ENCODE peak calls at places on chromosomes 13 and 19, in four cellular contexts. E, Y, U and D are unnamed samples.

GRCh38 chr19:49301866-49302252 is 23.1 kb downstream of the SLC6A16 start:
- DNase-seq in E (no peak), Y (no peak), U (no peak), D (no peak)

GRCh38 chr13:30493670-30494381 is 28.1 kb upstream of the HMGB1 start:
- DNase-seq in E (no peak), Y (no peak), U (no peak), D (no peak)

GRCh38 chr13:73861136-73861535 is 273.1 kb downstream of the KLF12 start:
- DNase-seq in E (no peak), Y (no peak), U (no peak), D (no peak)

GRCh38 chr13:29073762-29074161 is 253.6 kb downstream of the MTUS2 start:
- DNase-seq in E (no peak), Y (no peak), U (no peak), D (no peak)

GRCh38 chr19:19490247-19490968 is 24.9 kb downstream of the TSSK6 start:
- DNase-seq in E (peak; percentile 39), Y (peak; percentile 82), U (peak; percentile 88), D (peak; percentile 83)

GRCh38 chr19:34669305-34669704 is 7.7 kb downstream of the SCGB2B2 start:
- DNase-seq in E (no peak), Y (no peak), U (no peak), D (no peak)

GRCh38 chr13:97257228-97257755 is 35.2 kb downstream of the MBNL2 start:
- DNase-seq in E (no peak), Y (no peak), U (no peak), D (no peak)

GRCh38 chr19:33797821-33798633 is 1.4 kb downstream of the KCTD15 start:
- DNase-seq in E (no peak), Y (peak; percentile 80), U (no peak), D (peak; percentile 70)

GRCh38 chr13:31912641-31913401 is 118.8 kb upstream of the FRY start:
- DNase-seq in E (no peak), Y (no peak), U (no peak), D (no peak)

GRCh38 chr13:100434010-100434763 is 154.4 kb downstream of the GGACT start:
- DNase-seq in E (no peak), Y (no peak), U (no peak), D (no peak)

GRCh38 chr13:104937881-104938280 is 1597.6 kb downstream of the EFNB2 start:
- DNase-seq in E (no peak), Y (no peak), U (no peak), D (no peak)

GRCh38 chr19:55080121-55080914 is 4.6 kb downstream of the EPS8L1 start:
- DNase-seq in E (no peak), Y (peak; percentile 80), U (peak; percentile 86), D (peak; percentile 81)

GRCh38 chr19:24086974-24087595 is at the start of gene ZNF254:
- DNase-seq in E (peak; percentile 62), Y (peak; percentile 83), U (peak; percentile 81), D (peak; percentile 89)

GRCh38 chr13:69585656-69586055 is 522.0 kb upstream of the ATXN8OS start:
- DNase-seq in E (no peak), Y (no peak), U (no peak), D (no peak)
- TF ChIP-seq CTCF in E (no peak), Y (no peak), U (no peak), D (no peak)

GRCh38 chr13:45362939-45363338 is 22.0 kb upstream of the TPT1 start:
- DNase-seq in E (no peak), Y (no peak), U (no peak), D (no peak)
- TF ChIP-seq CTCF in E (no peak), Y (no peak), U (no peak), D (no peak)

DNA sequence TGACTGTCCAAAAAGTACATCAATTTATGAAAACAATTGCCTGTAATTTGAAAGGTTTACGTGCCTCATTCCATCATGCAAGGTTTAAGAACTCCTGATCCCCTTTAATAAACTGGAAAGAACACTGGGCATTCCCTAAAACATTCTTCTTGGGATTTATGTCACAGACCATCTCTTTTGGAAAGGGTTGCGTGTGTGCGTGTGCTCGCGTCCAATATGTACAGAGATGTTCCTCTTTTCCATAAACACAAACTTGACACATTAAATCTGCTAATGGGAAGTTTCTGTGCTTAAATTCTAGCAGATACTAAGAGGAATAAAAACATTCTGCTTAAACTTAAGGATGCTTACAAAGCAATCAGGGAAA is 83.9 kb downstream of the STK24 start:
- DNase-seq in E (no peak), Y (no peak), U (no peak), D (no peak)
- TF ChIP-seq CTCF in E (no peak), Y (no peak), U (no peak), D (no peak)

GRCh38 chr19:3682741-3683404 is 17.4 kb downstream of the PIP5K1C start:
- DNase-seq in E (no peak), Y (peak; percentile 36), U (no peak), D (peak; percentile 76)

GRCh38 chr19:3683866-3684816 is 16.1 kb downstream of the PIP5K1C start:
- DNase-seq in E (no peak), Y (no peak), U (peak; percentile 93), D (peak; percentile 89)

GRCh38 chr19:3687393-3687773 is 12.9 kb downstream of the PIP5K1C start:
- DNase-seq in E (no peak), Y (no peak), U (no peak), D (no peak)

GRCh38 chr19:3683405-3683865 is 16.8 kb downstream of the PIP5K1C start:
- DNase-seq in E (no peak), Y (peak; percentile 46), U (peak; percentile 63), D (peak; percentile 83)

DNA sequence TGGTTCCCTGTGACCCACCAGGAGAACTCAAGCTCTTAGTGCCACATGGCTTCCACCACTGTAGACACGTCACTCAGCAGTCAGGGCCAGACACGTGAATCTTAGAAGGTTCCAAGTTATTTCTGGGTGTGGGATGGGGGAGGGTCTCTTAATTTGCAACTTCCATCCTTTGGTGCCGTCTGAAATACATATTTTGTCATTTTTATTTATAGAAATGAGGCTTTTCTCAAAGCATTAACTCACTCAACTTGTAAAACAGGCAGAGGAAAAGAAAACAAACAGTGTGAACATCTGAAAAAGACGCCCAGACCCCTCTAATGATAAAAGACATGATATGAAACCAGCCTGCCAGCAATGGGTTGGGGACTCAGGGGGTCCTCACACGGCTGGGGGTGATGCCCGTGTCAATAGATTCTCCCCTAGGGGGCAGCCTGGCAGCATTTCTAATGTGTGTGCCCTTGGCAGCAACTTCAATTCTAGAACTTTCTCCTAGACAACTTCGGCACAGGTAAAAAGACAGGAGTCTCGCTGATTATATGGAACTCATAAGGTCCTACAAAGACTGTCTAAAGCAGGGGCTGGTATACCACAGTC is 15.4 kb downstream of the PIP5K1C start:
- DNase-seq in E (no peak), Y (no peak), U (no peak), D (no peak)
- TF ChIP-seq CTCF in E (no peak), Y (no peak), U (no peak), D (no peak)

GRCh38 chr19:38224014-38224862 is at the start of gene DPF1:
- DNase-seq in E (no peak), Y (peak; percentile 91), U (peak; percentile 98), D (peak; percentile 93)
- TF ChIP-seq CTCF in E (peak; percentile 19), Y (peak; percentile 7), U (peak; percentile 35), D (peak; percentile 36)

GRCh38 chr13:45696610-45697226 is 5.4 kb upstream of the CBY2 start:
- DNase-seq in E (no peak), Y (no peak), U (no peak), D (no peak)
- TF ChIP-seq CTCF in E (no peak), Y (no peak), U (no peak), D (no peak)